ENCODE peak calls at places on chromosomes 7 and 10, in nine cellular contexts. K, Y, N, W, F, M, Q, H and E are unnamed samples.

GRCh38 chr10:44640429-44640828 is 255.5 kb upstream of the CXCL12 start:
- DNase-seq in H (no peak), M (no peak), Y (no peak), F (no peak), Q (no peak), N (no peak), W (no peak), K (no peak), E (no peak)

GRCh38 chr7:123594813-123595241 is 6.8 kb upstream of the ASB15 start:
- DNase-seq in M (no peak), Q (no peak), K (no peak), F (peak; percentile 22), N (no peak), H (no peak), Y (peak; percentile 40), W (peak; percentile 76), E (no peak)

GRCh38 chr7:101927389-101928306 is 110.2 kb downstream of the CUX1 start:
- DNase-seq in W (no peak), N (no peak), K (no peak), F (no peak), H (peak; percentile 38), Y (no peak), Q (no peak), M (no peak), E (no peak)

GRCh38 chr7:44177570-44178131 is 11.6 kb downstream of the GCK start:
- DNase-seq in W (peak; percentile 20), K (no peak), N (no peak), Y (no peak), F (no peak), Q (no peak), M (no peak), H (peak; percentile 57), E (peak; percentile 43)

GRCh38 chr7:47991741-47992311 is 12.4 kb upstream of the HUS1 start:
- DNase-seq in Y (peak; percentile 92), F (peak; percentile 85), M (peak; percentile 22), Q (peak; percentile 80), K (no peak), H (peak; percentile 90), N (peak; percentile 38), W (no peak), E (peak; percentile 76)

GRCh38 chr10:61404771-61405170 is 48.4 kb downstream of the TMEM26 start:
- DNase-seq in M (no peak), Q (no peak), F (no peak), N (no peak), H (no peak), Y (no peak), W (no peak), K (no peak), E (no peak)

GRCh38 chr7:100545636-100546128 is 6.7 kb downstream of the AGFG2 start:
- DNase-seq in Y (no peak), Q (no peak), M (peak; percentile 80), W (peak; percentile 62), F (peak; percentile 23), K (peak; percentile 75), H (peak; percentile 46), N (no peak), E (peak; percentile 48)

GRCh38 chr7:148695953-148696352 is 2.8 kb upstream of the CUL1 start:
- DNase-seq in K (no peak), M (no peak), Y (no peak), N (no peak), W (no peak), Q (no peak), F (no peak), H (no peak), E (no peak)